ENCODE peak calls at places on chromosomes 7 and 10, in eight cellular contexts. F, N, U, X, I, Y, A and T are unnamed samples.

GRCh38 chr10:91909178-91909677 is at the start of gene FGFBP3:
- ATAC-seq in F (peak; percentile 17), N (no peak), U (peak; percentile 66), X (peak; percentile 24), I (peak; percentile 21), Y (peak; percentile 13), A (peak; percentile 53), T (peak; percentile 38)

GRCh38 chr7:76292206-76292573 is 10.3 kb upstream of the HSPB1 start:
- ATAC-seq in F (peak; percentile 15), N (no peak), U (no peak), X (no peak), I (no peak), Y (peak; percentile 17), A (peak; percentile 2), T (peak; percentile 13)

GRCh38 chr7:135188298-135188984 is 17.9 kb upstream of the CYREN start:
- ATAC-seq in F (no peak), N (peak; percentile 37), U (no peak), X (no peak), I (no peak), Y (no peak), A (peak; percentile 64), T (no peak)

GRCh38 chr10:114483575-114483974 is 79.3 kb upstream of the AFAP1L2 start:
- ATAC-seq in F (no peak), N (no peak), U (no peak), X (no peak), I (no peak), Y (no peak), A (no peak), T (no peak)

GRCh38 chr7:12570529-12571461 is at the start of gene SCIN:
- ATAC-seq in F (peak; percentile 90), N (peak; percentile 43), U (peak; percentile 90), X (peak; percentile 72), I (peak; percentile 66), Y (peak; percentile 58), A (peak; percentile 68), T (peak; percentile 71)

GRCh38 chr7:29955075-29955792 is 34.4 kb downstream of the SCRN1 start:
- ATAC-seq in F (no peak), N (no peak), U (no peak), X (no peak), I (no peak), Y (peak; percentile 48), A (no peak), T (no peak)

GRCh38 chr7:26038201-26038990 is 113.6 kb upstream of the NFE2L3 start:
- ATAC-seq in F (no peak), N (no peak), U (no peak), X (peak; percentile 40), I (no peak), Y (no peak), A (no peak), T (no peak)

GRCh38 chr10:110609592-110609991 is 34.5 kb upstream of the RBM20 start:
- ATAC-seq in F (peak; percentile 38), N (no peak), U (peak; percentile 8), X (no peak), I (no peak), Y (peak; percentile 57), A (peak; percentile 51), T (no peak)